ENCODE peak calls at places on chromosomes 16 and 17, in seven cellular contexts. C is GM23248, W is PC-3, B is MM.1S, V is neural progenitor cell, H is hepatocyte, L is HCT116. K is an unnamed sample.

GRCh38 chr17:2905269-2905668 is 109.0 kb downstream of the RAP1GAP2 start:
- DNase-seq in H (no peak), B (no peak), L (no peak), W (no peak), V (no peak), C (no peak), K (no peak)

GRCh38 chr17:81568416-81568815 is 16.3 kb upstream of the FAAP100 start:
- DNase-seq in V (no peak), L (no peak), C (no peak), B (no peak), H (no peak), W (no peak), K (no peak)

GRCh38 chr16:87371261-87371866 is 12.2 kb downstream of the FBXO31 start:
- DNase-seq in V (peak; percentile 35), B (no peak), L (no peak), W (no peak), H (no peak), C (no peak), K (no peak)

GRCh38 chr17:56639517-56639916 is 46.0 kb downstream of the NOG start:
- DNase-seq in H (no peak), B (no peak), W (no peak), V (no peak), L (no peak), C (no peak), K (no peak)

GRCh38 chr17:77451894-77452852 is 311.4 kb downstream of the SEC14L1 start:
- DNase-seq in C (peak; percentile 89), B (no peak), H (peak; percentile 90), V (peak; percentile 86), L (no peak), W (no peak), K (peak; percentile 86)

GRCh38 chr17:41975099-41976083 is 8.8 kb downstream of the CNP start:
- DNase-seq in H (no peak), L (no peak), W (no peak), B (no peak), C (peak; percentile 89), V (no peak), K (no peak)

GRCh38 chr17:42054101-42054500 is 3.7 kb upstream of the C17orf113 start:
- DNase-seq in C (no peak), V (no peak), L (no peak), W (no peak), B (no peak), H (no peak), K (no peak)

GRCh38 chr17:80629298-80630028 is 84.8 kb downstream of the RPTOR start:
- DNase-seq in H (no peak), W (no peak), B (no peak), L (no peak), C (no peak), V (no peak), K (no peak)

GRCh38 chr17:60158751-60159478 is 9.1 kb downstream of the CA4 start:
- DNase-seq in H (peak; percentile 23), L (no peak), B (no peak), V (no peak), C (peak; percentile 58), W (no peak), K (peak; percentile 74)

GRCh38 chr17:42251115-42251514 is 25.1 kb downstream of the STAT5B start:
- DNase-seq in V (no peak), H (no peak), B (no peak), L (no peak), W (no peak), C (peak; percentile 18), K (peak; percentile 46)

GRCh38 chr16:49463529-49463928 is 89.9 kb downstream of the C16orf78 start:
- DNase-seq in L (no peak), V (peak; percentile 71), C (no peak), W (no peak), B (peak; percentile 94), H (no peak), K (no peak)

GRCh38 chr16:25009822-25010221 is 5.3 kb downstream of the ARHGAP17 start:
- DNase-seq in H (no peak), B (no peak), L (no peak), C (peak; percentile 36), V (no peak), W (no peak), K (no peak)

GRCh38 chr17:43530303-43531081 is 15.6 kb downstream of the ETV4 start:
- DNase-seq in L (peak; percentile 37), C (peak; percentile 49), H (peak; percentile 93), B (no peak), W (no peak), V (peak; percentile 84), K (peak; percentile 100)

GRCh38 chr16:10927497-10928112 is 14.7 kb downstream of the DEXI start:
- DNase-seq in L (no peak), H (no peak), W (no peak), V (no peak), B (no peak), C (no peak), K (no peak)

GRCh38 chr17:32917842-32918241 is 10.1 kb upstream of the TMEM98 start:
- DNase-seq in B (no peak), L (no peak), W (no peak), V (no peak), C (no peak), H (no peak), K (peak; percentile 55)

GRCh38 chr16:68798398-68798797 is 44.9 kb upstream of the TANGO6 start:
- DNase-seq in W (no peak), B (no peak), C (no peak), L (no peak), H (no peak), V (no peak), K (peak; percentile 30)

GRCh38 chr16:79885320-79885719 is 284.8 kb upstream of the MAF start:
- DNase-seq in L (no peak), B (no peak), V (no peak), H (no peak), C (no peak), W (no peak), K (peak; percentile 5)

GRCh38 chr16:80198265-80198994 is 342.4 kb upstream of the DYNLRB2 start:
- DNase-seq in W (peak; percentile 6), H (no peak), L (no peak), B (no peak), C (peak; percentile 33), V (no peak), K (no peak)

GRCh38 chr16:75287708-75288107 is 36.3 kb upstream of the BCAR1 start:
- DNase-seq in W (no peak), C (no peak), B (no peak), V (no peak), H (no peak), L (no peak), K (no peak)

GRCh38 chr16:68287276-68288251 is 23.2 kb downstream of the SLC7A6OS start:
- DNase-seq in W (peak; percentile 76), H (no peak), V (no peak), B (no peak), C (peak; percentile 98), L (no peak), K (no peak)

GRCh38 chr16:58506241-58507194 is 6.6 kb downstream of the NDRG4 start:
- DNase-seq in W (no peak), L (no peak), B (no peak), H (no peak), V (no peak), C (no peak), K (no peak)

GRCh38 chr16:67154578-67155304 is 3.9 kb upstream of the B3GNT9 start:
- DNase-seq in C (no peak), W (no peak), B (no peak), L (no peak), H (no peak), V (peak; percentile 66), K (peak; percentile 58)

GRCh38 chr16:77835111-77835510 is 46.7 kb downstream of the VAT1L start:
- DNase-seq in H (no peak), V (no peak), C (peak; percentile 35), B (no peak), L (no peak), W (no peak), K (no peak)

GRCh38 chr17:72372185-72372584 is 251.4 kb downstream of the SOX9 start:
- DNase-seq in L (no peak), B (no peak), V (no peak), W (no peak), H (no peak), C (peak; percentile 77), K (no peak)
- TF ChIP-seq EZH2phosphoT487 in L (no peak), B (no peak), V (no peak), W (no peak), H (no peak), C (no peak), K (no peak)

DNA sequence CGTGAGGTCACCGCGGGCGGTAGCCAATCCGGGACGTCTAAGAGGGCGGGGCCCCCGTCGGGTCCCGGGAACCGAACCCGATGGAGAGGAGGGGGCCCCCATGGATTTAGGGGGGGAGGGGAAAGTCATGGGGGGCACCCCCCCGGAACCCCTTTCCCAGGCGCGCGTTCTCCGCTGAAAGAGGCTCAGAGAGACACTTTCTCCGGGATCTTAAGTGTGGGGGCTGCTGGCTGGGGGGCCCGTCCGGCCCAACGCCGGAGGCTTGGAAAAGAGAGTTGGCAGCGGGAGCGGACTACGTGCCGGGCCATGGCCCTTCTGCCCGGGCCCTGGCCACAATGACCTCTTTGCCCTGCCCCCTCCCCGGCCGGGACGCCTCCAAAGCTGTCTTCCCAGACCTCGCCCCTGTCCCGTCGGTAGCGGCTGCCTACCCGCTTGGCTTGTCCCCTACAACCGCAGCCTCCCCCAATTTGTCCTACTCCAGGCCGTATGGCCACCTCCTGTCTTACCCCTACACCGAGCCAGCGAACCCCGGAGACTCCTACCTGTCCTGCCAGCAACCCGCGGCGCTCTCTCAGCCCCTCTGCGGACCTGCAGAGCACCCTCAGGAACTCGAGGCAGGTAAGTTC is at the start of gene DLX4:
- DNase-seq in H (no peak), B (no peak), W (no peak), L (no peak), C (peak; percentile 69), V (peak; percentile 57), K (peak; percentile 65)
- TF ChIP-seq EZH2 in H (peak; percentile 16), B (no peak), W (no peak), L (no peak), C (peak; percentile 61), V (peak; percentile 80), K (peak; percentile 74)

GRCh38 chr17:19766421-19767270 is 18.5 kb upstream of the ALDH3A1 start:
- DNase-seq in C (peak; percentile 75), W (peak; percentile 86), V (peak; percentile 84), H (peak; percentile 85), L (peak; percentile 41), B (peak; percentile 68), K (peak; percentile 79)
- H3K27ac ChIP-seq in C (no peak overlapping the region), W (no peak overlapping the region), V (no peak overlapping the region), H (no peak overlapping the region), L (no peak overlapping the region), B (no peak overlapping the region), K (no peak overlapping the region)

DNA sequence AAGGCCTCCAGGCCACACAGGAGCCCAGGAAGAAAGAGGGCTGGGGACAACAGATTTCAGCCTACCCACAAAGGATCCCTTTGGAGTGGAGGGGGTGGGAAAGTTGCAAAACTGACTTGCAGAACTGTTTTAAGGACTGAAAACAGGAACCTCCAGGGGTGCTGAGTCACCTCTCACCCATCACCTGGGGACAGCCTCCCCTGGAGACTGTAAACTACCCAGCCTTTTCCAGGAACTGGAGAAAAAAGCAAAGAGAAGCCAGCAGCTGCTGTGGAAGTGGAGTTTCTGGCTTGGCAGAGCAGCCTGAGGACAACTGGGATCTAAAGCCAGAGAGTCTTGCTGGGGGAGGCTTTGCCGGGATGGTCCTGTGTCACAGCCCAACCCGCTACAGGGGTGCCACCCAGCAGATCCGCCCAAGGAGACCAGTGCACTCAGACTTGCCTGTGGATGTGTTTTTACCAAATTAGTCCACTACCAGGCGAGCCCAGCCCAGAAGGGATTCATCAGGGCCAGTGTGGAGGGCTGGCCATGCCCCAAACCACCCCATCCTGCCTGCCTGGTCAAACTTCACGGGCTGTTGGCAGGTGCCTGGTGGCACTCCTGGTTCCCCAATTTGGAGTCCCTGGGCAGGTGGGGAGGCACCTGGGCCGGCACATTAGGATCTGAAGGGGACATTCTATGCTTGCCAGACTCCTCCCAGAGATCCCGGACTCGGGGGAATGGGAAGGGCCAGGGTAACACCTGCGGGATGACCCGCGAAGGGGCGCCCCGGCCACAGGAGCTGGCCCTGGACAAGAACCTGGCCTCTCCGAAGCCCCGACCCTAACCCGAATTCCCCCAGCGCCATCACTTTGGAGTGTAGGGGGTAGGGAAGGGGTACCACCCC is 832 bp downstream of the MSRB1 start:
- DNase-seq in H (no peak), L (no peak), W (peak; percentile 52), V (no peak), B (no peak), C (peak; percentile 58), K (no peak)
- TF ChIP-seq EZH2phosphoT487 in H (no peak), L (no peak), W (no peak), V (no peak), B (no peak), C (no peak), K (no peak)